ENCODE peak calls at places on chromosomes 5 and 9, in five cellular contexts. Y, C, A, V and I are unnamed samples.

GRCh38 chr9:113137196-113138168 is 13.3 kb upstream of the SLC31A2 start:
- ATAC-seq in Y (no peak), A (no peak), V (no peak), C (no peak), I (no peak)

GRCh38 chr9:136751814-136752213 is 3.5 kb upstream of the LCN6 start:
- ATAC-seq in V (no peak), Y (no peak), C (no peak), A (no peak), I (no peak)

GRCh38 chr5:11588803-11589202 is 315.4 kb downstream of the CTNND2 start:
- ATAC-seq in C (no peak), V (no peak), A (no peak), Y (no peak), I (no peak)

GRCh38 chr5:142597546-142598337 is 88.1 kb downstream of the FGF1 start:
- ATAC-seq in Y (no peak), A (no peak), V (peak), C (no peak), I (peak)

GRCh38 chr5:139014726-139015125 is 139.6 kb upstream of the LRRTM2 start:
- ATAC-seq in A (no peak), V (peak), Y (no peak), C (no peak), I (peak)

GRCh38 chr5:76684756-76685594 is 31.0 kb upstream of the F2R start:
- ATAC-seq in C (peak), V (no peak), A (peak), Y (no peak), I (no peak)

GRCh38 chr9:83204047-83204446 is 141.1 kb upstream of the RASEF start:
- ATAC-seq in V (no peak), Y (no peak), C (no peak), A (peak), I (no peak)

GRCh38 chr5:55582256-55582655 is 47.5 kb upstream of the PLPP1 start:
- ATAC-seq in A (peak), Y (peak), C (no peak), V (no peak), I (no peak)

GRCh38 chr5:5371943-5372342 is 50.5 kb upstream of the ICE1 start:
- ATAC-seq in A (no peak), Y (no peak), V (no peak), C (no peak), I (no peak)

GRCh38 chr5:83353774-83354173 is 117.8 kb upstream of the VCAN start:
- ATAC-seq in Y (no peak), V (no peak), C (no peak), A (no peak), I (no peak)

GRCh38 chr9:37529111-37529510 is 43.4 kb downstream of the POLR1E start:
- ATAC-seq in A (no peak), V (no peak), C (no peak), Y (peak), I (peak)